ENCODE peak calls at places on chromosomes 12 and 14, in eight cellular contexts. T is activated T-cell treated with anti-CD3 and anti-CD28 coated beads for 1 hour; Q is non-pigmented ciliary epithelial cell; C is stromal cell of bone marrow; Z is HFF-Myc; K is EL; A is NCI-H1092 treated with DMSO at 0.1 percent for 48 hours; X is naive thymus-derived CD4-positive, alpha-beta T cell. J is an unnamed sample.

GRCh38 chr14:74573421-74574091 is 38.5 kb downstream of the LTBP2 start:
- DNase-seq in X (no peak), T (no peak), C (no peak), Z (no peak), A (no peak), Q (no peak), K (no peak), J (no peak)

GRCh38 chr12:34290191-34290995 is 268.1 kb downstream of the ALG10 start:
- DNase-seq in Q (no peak), X (no peak), Z (no peak), T (no peak), K (no peak), A (no peak), C (no peak), J (no peak)

GRCh38 chr14:100031506-100032281 is 33.5 kb upstream of the EVL start:
- DNase-seq in X (no peak), K (peak; percentile 99), C (peak; percentile 98), Q (peak; percentile 97), A (no peak), T (no peak), Z (peak; percentile 93), J (no peak)

GRCh38 chr14:62117718-62118164 is 355.5 kb downstream of the SNAPC1 start:
- DNase-seq in A (peak; percentile 60), Q (no peak), K (peak; percentile 14), C (no peak), T (no peak), Z (no peak), X (no peak), J (no peak)

GRCh38 chr12:109919466-109919865 is 19.4 kb downstream of the TCHP start:
- DNase-seq in K (no peak), Z (no peak), C (no peak), X (no peak), Q (no peak), T (no peak), A (no peak), J (no peak)

GRCh38 chr12:106910202-106910601 is 45.5 kb upstream of the TMEM263 start:
- DNase-seq in C (no peak), X (no peak), K (no peak), A (no peak), T (no peak), Q (no peak), Z (no peak), J (no peak)

GRCh38 chr14:75513911-75514672 is 8.2 kb upstream of the BATF start:
- DNase-seq in Q (no peak), X (no peak), C (no peak), K (no peak), Z (no peak), A (no peak), T (no peak), J (no peak)

GRCh38 chr12:50061946-50062725 is 4.7 kb downstream of the ASIC1 start:
- DNase-seq in A (no peak), Z (no peak), X (no peak), C (no peak), T (no peak), K (no peak), Q (no peak), J (no peak)

GRCh38 chr12:48004039-48004940 is at the start of gene COL2A1:
- DNase-seq in T (peak; percentile 11), Z (no peak), C (no peak), A (peak; percentile 76), K (peak; percentile 44), Q (no peak), X (peak; percentile 20), J (no peak)

GRCh38 chr14:67544590-67544989 is 11.5 kb downstream of the PLEKHH1 start:
- DNase-seq in K (no peak), Z (no peak), X (no peak), A (no peak), T (no peak), C (no peak), Q (no peak), J (no peak)

GRCh38 chr14:103711516-103712431 is 3.5 kb downstream of the XRCC3 start:
- DNase-seq in A (no peak), C (no peak), T (no peak), X (no peak), Z (no peak), Q (no peak), K (no peak), J (no peak)

GRCh38 chr14:34243401-34243800 is 218.6 kb downstream of the SPTSSA start:
- DNase-seq in T (no peak), A (no peak), K (no peak), X (no peak), C (no peak), Q (no peak), Z (no peak), J (no peak)

GRCh38 chr12:131799828-131800593 is 28.2 kb upstream of the MMP17 start:
- DNase-seq in Q (no peak), C (no peak), X (no peak), Z (no peak), K (no peak), T (no peak), A (no peak), J (no peak)

GRCh38 chr12:108888031-108888430 is 8.1 kb downstream of the DAO start:
- DNase-seq in K (no peak), X (no peak), T (no peak), Z (no peak), A (no peak), C (no peak), Q (no peak), J (no peak)

GRCh38 chr12:32698285-32698684 is 19.2 kb downstream of the DNM1L start:
- DNase-seq in A (peak; percentile 64), Q (no peak), X (no peak), C (no peak), K (no peak), Z (no peak), T (no peak), J (no peak)

GRCh38 chr12:62512901-62513300 is 46.3 kb downstream of the MON2 start:
- DNase-seq in A (no peak), Z (no peak), T (no peak), Q (no peak), X (no peak), C (no peak), K (no peak), J (peak; percentile 61)

GRCh38 chr12:63420206-63420644 is 248.1 kb downstream of the DPY19L2 start:
- DNase-seq in A (peak; percentile 36), K (peak; percentile 70), Z (peak; percentile 56), C (peak; percentile 18), Q (peak; percentile 42), X (no peak), T (no peak), J (peak; percentile 97)

GRCh38 chr14:72736791-72737559 is 156.9 kb downstream of the DPF3 start:
- DNase-seq in T (no peak), A (no peak), Q (no peak), K (peak; percentile 19), C (no peak), X (no peak), Z (no peak), J (no peak)

GRCh38 chr14:37114039-37114438 is 58.4 kb downstream of the SLC25A21 start:
- DNase-seq in X (no peak), A (no peak), T (no peak), Z (no peak), C (no peak), Q (no peak), K (peak; percentile 28), J (no peak)

GRCh38 chr14:101852785-101853184 is 91.3 kb downstream of the PPP2R5C start:
- DNase-seq in Z (no peak), K (no peak), A (no peak), C (no peak), X (no peak), Q (no peak), T (no peak), J (no peak)

GRCh38 chr12:104667139-104667538 is 210.4 kb downstream of the CHST11 start:
- DNase-seq in Q (no peak), Z (no peak), T (no peak), A (no peak), X (no peak), C (no peak), K (no peak), J (no peak)

GRCh38 chr12:42360747-42361403 is 34.9 kb downstream of the PPHLN1 start:
- DNase-seq in T (no peak), X (no peak), C (no peak), Z (no peak), K (peak; percentile 21), Q (no peak), A (no peak), J (no peak)

GRCh38 chr12:67155863-67156262 is 113.3 kb upstream of the CAND1 start:
- DNase-seq in Q (peak; percentile 27), C (peak; percentile 15), X (no peak), T (no peak), A (no peak), K (peak; percentile 45), Z (no peak), J (no peak)

GRCh38 chr12:28879379-28879778 is 269.7 kb upstream of the FAR2 start:
- DNase-seq in Z (no peak), T (no peak), X (no peak), A (no peak), Q (no peak), C (no peak), K (no peak), J (no peak)

GRCh38 chr12:51827925-51828818 is 20.3 kb downstream of the FIGNL2 start:
- DNase-seq in T (no peak), K (no peak), A (no peak), Q (peak; percentile 24), Z (no peak), X (no peak), C (no peak), J (no peak)

GRCh38 chr14:34334329-34334728 is 127.7 kb downstream of the SPTSSA start:
- DNase-seq in A (no peak), K (no peak), X (no peak), Z (no peak), T (no peak), Q (no peak), C (no peak), J (no peak)

GRCh38 chr12:82650627-82651337 is 35.9 kb upstream of the TMTC2 start:
- DNase-seq in A (no peak), Z (peak; percentile 27), Q (peak; percentile 38), X (no peak), K (peak; percentile 3), C (no peak), T (no peak), J (peak; percentile 15)

GRCh38 chr14:75566321-75566720 is 12.1 kb upstream of the FLVCR2 start:
- DNase-seq in T (peak; percentile 45), Q (no peak), Z (no peak), X (peak; percentile 67), K (no peak), A (no peak), C (no peak), J (no peak)

GRCh38 chr12:130427381-130427887 is 89.7 kb downstream of the PIWIL1 start:
- DNase-seq in A (no peak), Z (no peak), Q (no peak), K (no peak), X (no peak), C (no peak), T (no peak), J (no peak)

GRCh38 chr12:57803317-57803893 is 15.1 kb downstream of the AVIL start:
- DNase-seq in Q (no peak), X (peak; percentile 23), T (no peak), C (no peak), K (peak; percentile 61), Z (no peak), A (peak; percentile 3), J (peak; percentile 16)

GRCh38 chr12:23303821-23304220 is 645.6 kb downstream of the SOX5 start:
- DNase-seq in X (no peak), A (no peak), Q (no peak), T (no peak), Z (no peak), K (no peak), C (no peak), J (no peak)

GRCh38 chr14:100306506-100307214 is 416 bp upstream of the SLC25A29 start:
- DNase-seq in T (peak; percentile 58), X (peak; percentile 34), C (peak; percentile 71), K (peak; percentile 90), A (peak; percentile 88), Q (no peak), Z (no peak), J (peak; percentile 66)

GRCh38 chr12:52581481-52581880 is 7.8 kb upstream of the KRT74 start:
- DNase-seq in Z (no peak), K (peak; percentile 27), C (peak; percentile 11), T (no peak), X (no peak), A (peak; percentile 11), Q (no peak), J (no peak)

GRCh38 chr12:45670339-45671065 is 59.0 kb upstream of the ARID2 start:
- DNase-seq in T (no peak), X (peak; percentile 59), Z (no peak), A (no peak), Q (no peak), C (no peak), K (peak; percentile 34), J (no peak)

J was measured in NT2/D1.